ENCODE peak calls at places on chromosomes 16 and 17, in five cellular contexts. P is skeletal muscle cell, N is fibroblast of lung, D is IMR-90, H is thoracic aorta. R is an unnamed sample.

GRCh38 chr17:8243827-8244226 is 4.0 kb downstream of the CTC1 start:
- DNase-seq in P (no peak), H (no peak), D (no peak), N (no peak), R (no peak)

GRCh38 chr17:44197980-44198720 is 1.5 kb downstream of the ATXN7L3 start:
- DNase-seq in D (peak), H (no peak), N (peak), P (no peak), R (peak)

GRCh38 chr16:81399909-81400308 is 44.7 kb upstream of the CMIP start:
- DNase-seq in P (no peak), N (no peak), D (no peak), H (no peak), R (no peak)

GRCh38 chr17:79874329-79874981 is 35.2 kb upstream of the CBX4 start:
- DNase-seq in P (no peak), N (peak), H (no peak), D (peak), R (peak)

GRCh38 chr16:79653337-79654000 is 52.9 kb upstream of the MAF start:
- DNase-seq in H (no peak), D (no peak), N (peak), P (no peak), R (no peak)

GRCh38 chr16:17499223-17499902 is 28.6 kb upstream of the XYLT1 start:
- DNase-seq in H (no peak), P (no peak), D (no peak), N (peak), R (no peak)

GRCh38 chr17:16449121-16449570 is 33.8 kb downstream of the TRPV2 start:
- DNase-seq in N (peak), D (peak), P (no peak), H (no peak), R (no peak)

GRCh38 chr16:89293276-89294143 is 76.0 kb downstream of the ZNF778 start:
- DNase-seq in P (no peak), N (peak), D (peak), H (no peak), R (peak)

GRCh38 chr17:14298221-14298994 is 2.5 kb upstream of the HS3ST3B1 start:
- DNase-seq in N (no peak), P (no peak), D (no peak), H (no peak), R (peak)
- H3K4me3 ChIP-seq in N (peak), P (peak), D (no peak), H (peak), R (peak)

GRCh38 chr16:24609740-24610420 is 70.5 kb downstream of the RBBP6 start:
- DNase-seq in N (peak), P (no peak), D (peak), H (peak), R (peak)
- H3K4me3 ChIP-seq in N (peak), P (peak), D (peak), H (peak), R (peak)

DNA sequence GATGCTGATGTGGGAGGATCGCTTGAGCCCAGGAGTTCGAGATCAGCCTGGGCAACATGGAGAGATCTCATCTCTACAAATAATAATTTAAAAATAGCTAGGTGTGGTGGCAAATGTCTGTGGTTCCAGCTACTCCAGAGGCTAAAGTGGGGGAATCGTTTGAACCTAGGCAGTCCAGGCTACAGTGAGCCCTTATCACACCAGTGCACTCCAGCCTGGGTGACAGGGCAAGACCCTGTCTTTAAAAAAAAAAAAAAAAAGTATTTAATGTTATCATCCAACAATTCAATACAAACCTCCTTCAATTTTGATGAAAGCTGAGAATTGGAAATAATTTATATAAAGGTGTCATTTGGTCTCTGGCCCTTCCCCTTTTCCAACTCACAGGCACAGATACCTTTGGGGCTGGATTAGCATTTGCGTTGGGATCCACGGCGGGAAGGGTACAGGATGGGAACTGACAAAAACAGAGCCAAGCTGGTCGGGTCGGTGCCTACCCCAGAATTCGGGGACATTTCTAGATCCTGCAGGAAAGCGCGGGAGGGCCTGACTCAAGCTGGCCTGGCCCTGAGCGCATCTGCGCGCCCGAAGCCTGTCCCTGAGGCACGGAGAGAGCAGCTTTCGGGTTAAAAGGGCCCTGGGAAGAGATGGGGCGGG is 860 bp upstream of the DCAF7 start:
- DNase-seq in P (no peak), N (no peak), H (no peak), D (no peak), R (no peak)
- H3K4me3 ChIP-seq in P (peak), N (peak), H (peak), D (peak), R (peak)

GRCh38 chr17:76561332-76561731 is 21.5 kb downstream of the PRCD start:
- DNase-seq in D (peak), H (no peak), P (no peak), N (no peak), R (no peak)
- H3K4me3 ChIP-seq in D (no peak), H (no peak), P (no peak), N (peak), R (no peak)